ENCODE peak calls at places on chromosomes 7 and 10, in four cellular contexts. One of them, this sample, is unnamed.

GRCh38 chr7:99042957-99043356 is 101.0 kb downstream of the SMURF1 start:
- DNase-seq in astrocyte of the spinal cord: peak; percentile 50
- DNase-seq in AG10803: no peak
- DNase-seq in aorta: no peak
- DNase-seq in this sample: no peak

GRCh38 chr10:43304687-43305333 is 37.9 kb upstream of the RASGEF1A start:
- DNase-seq in AG10803: peak; percentile 27
- DNase-seq in aorta: peak; percentile 87
- DNase-seq in astrocyte of the spinal cord: peak; percentile 26
- DNase-seq in this sample: peak; percentile 91

GRCh38 chr7:121395494-121395960 is 581 bp downstream of the FAM3C start:
- DNase-seq in aorta: no peak
- DNase-seq in astrocyte of the spinal cord: peak; percentile 28
- DNase-seq in AG10803: peak; percentile 15
- DNase-seq in this sample: no peak

GRCh38 chr10:88582806-88583583 is at the start of gene RNLS:
- DNase-seq in aorta: peak; percentile 87
- DNase-seq in astrocyte of the spinal cord: peak; percentile 62
- DNase-seq in AG10803: peak; percentile 58
- DNase-seq in this sample: peak; percentile 93

GRCh38 chr7:76069238-76069638 is 21.3 kb downstream of the MDH2 start:
- DNase-seq in aorta: no peak
- DNase-seq in astrocyte of the spinal cord: peak; percentile 91
- DNase-seq in AG10803: peak; percentile 90
- DNase-seq in this sample: peak; percentile 73

GRCh38 chr7:47576031-47576908 is 5.6 kb downstream of the TNS3 start:
- DNase-seq in aorta: peak; percentile 82
- DNase-seq in astrocyte of the spinal cord: peak; percentile 61
- DNase-seq in AG10803: peak; percentile 80
- DNase-seq in this sample: no peak

GRCh38 chr7:74183653-74184450 is 9.7 kb downstream of the EIF4H start:
- DNase-seq in astrocyte of the spinal cord: no peak
- DNase-seq in aorta: no peak
- DNase-seq in AG10803: no peak
- DNase-seq in this sample: no peak

GRCh38 chr10:266974-267425 is 131.7 kb downstream of the ZMYND11 start:
- DNase-seq in aorta: no peak
- DNase-seq in AG10803: peak; percentile 25
- DNase-seq in astrocyte of the spinal cord: no peak
- DNase-seq in this sample: no peak

GRCh38 chr7:22779697-22780096 is 43.0 kb downstream of the TOMM7 start:
- DNase-seq in aorta: no peak
- DNase-seq in AG10803: no peak
- DNase-seq in astrocyte of the spinal cord: no peak
- DNase-seq in this sample: no peak

GRCh38 chr7:74138334-74138867 is 35.8 kb upstream of the EIF4H start:
- DNase-seq in astrocyte of the spinal cord: no peak
- DNase-seq in aorta: no peak
- DNase-seq in AG10803: no peak
- DNase-seq in this sample: no peak

GRCh38 chr10:81889181-81889769 is 14.3 kb downstream of the NRG3 start:
- DNase-seq in AG10803: no peak
- DNase-seq in astrocyte of the spinal cord: no peak
- DNase-seq in aorta: no peak
- DNase-seq in this sample: no peak

GRCh38 chr7:75056476-75056875 is 17.1 kb downstream of the RCC1L start:
- DNase-seq in AG10803: peak; percentile 89
- DNase-seq in aorta: no peak
- DNase-seq in astrocyte of the spinal cord: peak; percentile 67
- DNase-seq in this sample: no peak

GRCh38 chr10:57507788-57508187 is 759.9 kb downstream of the IPMK start:
- DNase-seq in aorta: no peak
- DNase-seq in astrocyte of the spinal cord: no peak
- DNase-seq in AG10803: no peak
- DNase-seq in this sample: peak; percentile 61

GRCh38 chr7:139575338-139575680 is 51.8 kb downstream of the CLEC2L start:
- DNase-seq in astrocyte of the spinal cord: no peak
- DNase-seq in aorta: no peak
- DNase-seq in AG10803: no peak
- DNase-seq in this sample: no peak

GRCh38 chr7:110407242-110407641 is 683.7 kb upstream of the LRRN3 start:
- DNase-seq in astrocyte of the spinal cord: no peak
- DNase-seq in aorta: no peak
- DNase-seq in AG10803: no peak
- DNase-seq in this sample: no peak

GRCh38 chr7:157238087-157238486 is 98.7 kb upstream of the DNAJB6 start:
- DNase-seq in aorta: no peak
- DNase-seq in astrocyte of the spinal cord: no peak
- DNase-seq in AG10803: no peak
- DNase-seq in this sample: no peak

GRCh38 chr7:157973971-157974677 is 613.5 kb downstream of the PTPRN2 start:
- DNase-seq in AG10803: no peak
- DNase-seq in astrocyte of the spinal cord: peak; percentile 1
- DNase-seq in aorta: no peak
- DNase-seq in this sample: peak; percentile 58

GRCh38 chr10:120598377-120598776 is 141.3 kb downstream of the PLPP4 start:
- DNase-seq in AG10803: no peak
- DNase-seq in astrocyte of the spinal cord: no peak
- DNase-seq in aorta: no peak
- DNase-seq in this sample: no peak

GRCh38 chr10:47020491-47020890 is 109.3 kb downstream of the PTPN20 start:
- DNase-seq in aorta: peak; percentile 79
- DNase-seq in astrocyte of the spinal cord: peak; percentile 9
- DNase-seq in AG10803: peak; percentile 80
- DNase-seq in this sample: no peak

GRCh38 chr7:140003913-140004382 is 58.8 kb downstream of the PARP12 start:
- DNase-seq in astrocyte of the spinal cord: peak; percentile 77
- DNase-seq in aorta: no peak
- DNase-seq in AG10803: peak; percentile 65
- DNase-seq in this sample: no peak

GRCh38 chr10:79024716-79025112 is 44.1 kb upstream of the ZMIZ1 start:
- DNase-seq in aorta: peak; percentile 27
- DNase-seq in astrocyte of the spinal cord: no peak
- DNase-seq in AG10803: no peak
- DNase-seq in this sample: peak; percentile 51

GRCh38 chr10:80457554-80458262 is 3.6 kb downstream of the TSPAN14 start:
- DNase-seq in aorta: no peak
- DNase-seq in astrocyte of the spinal cord: no peak
- DNase-seq in AG10803: no peak
- DNase-seq in this sample: peak; percentile 63

GRCh38 chr10:80459047-80459865 is 5.1 kb downstream of the TSPAN14 start:
- DNase-seq in aorta: peak; percentile 84
- DNase-seq in AG10803: peak; percentile 93
- DNase-seq in astrocyte of the spinal cord: peak; percentile 67
- DNase-seq in this sample: peak; percentile 82

GRCh38 chr10:80458263-80458625 is 4.1 kb downstream of the TSPAN14 start:
- DNase-seq in astrocyte of the spinal cord: no peak
- DNase-seq in AG10803: no peak
- DNase-seq in aorta: no peak
- DNase-seq in this sample: peak; percentile 25

GRCh38 chr10:80460399-80461207 is 6.5 kb downstream of the TSPAN14 start:
- DNase-seq in aorta: no peak
- DNase-seq in astrocyte of the spinal cord: peak; percentile 65
- DNase-seq in AG10803: peak; percentile 69
- DNase-seq in this sample: peak; percentile 89

GRCh38 chr10:80458638-80459037 is 4.5 kb downstream of the TSPAN14 start:
- DNase-seq in aorta: no peak
- DNase-seq in astrocyte of the spinal cord: no peak
- DNase-seq in AG10803: peak; percentile 29
- DNase-seq in this sample: no peak
- H3K4me3 ChIP-seq in aorta: no peak overlapping the region
- H3K4me3 ChIP-seq in astrocyte of the spinal cord: no peak overlapping the region
- H3K4me3 ChIP-seq in AG10803: no peak overlapping the region
- H3K4me3 ChIP-seq in this sample: no peak overlapping the region

GRCh38 chr7:28607799-28608198 is 195.5 kb downstream of the CREB5 start:
- DNase-seq in aorta: no peak
- DNase-seq in AG10803: no peak
- DNase-seq in astrocyte of the spinal cord: no peak
- DNase-seq in this sample: no peak
- H3K4me3 ChIP-seq in aorta: no peak overlapping the region
- H3K4me3 ChIP-seq in AG10803: no peak overlapping the region
- H3K4me3 ChIP-seq in astrocyte of the spinal cord: no peak overlapping the region
- H3K4me3 ChIP-seq in this sample: no peak overlapping the region

GRCh38 chr10:15545266-15545665 is 174.2 kb upstream of the FAM171A1 start:
- DNase-seq in AG10803: no peak
- DNase-seq in astrocyte of the spinal cord: no peak
- DNase-seq in aorta: no peak
- DNase-seq in this sample: no peak

GRCh38 chr10:15545884-15546283 is 173.8 kb downstream of the ITGA8 start:
- DNase-seq in astrocyte of the spinal cord: no peak
- DNase-seq in aorta: no peak
- DNase-seq in AG10803: no peak
- DNase-seq in this sample: no peak

GRCh38 chr10:15543994-15544393 is 172.9 kb upstream of the FAM171A1 start:
- DNase-seq in AG10803: no peak
- DNase-seq in astrocyte of the spinal cord: no peak
- DNase-seq in aorta: no peak
- DNase-seq in this sample: no peak

GRCh38 chr10:15546606-15547005 is 173.1 kb downstream of the ITGA8 start:
- DNase-seq in astrocyte of the spinal cord: no peak
- DNase-seq in AG10803: no peak
- DNase-seq in aorta: no peak
- DNase-seq in this sample: no peak

DNA sequence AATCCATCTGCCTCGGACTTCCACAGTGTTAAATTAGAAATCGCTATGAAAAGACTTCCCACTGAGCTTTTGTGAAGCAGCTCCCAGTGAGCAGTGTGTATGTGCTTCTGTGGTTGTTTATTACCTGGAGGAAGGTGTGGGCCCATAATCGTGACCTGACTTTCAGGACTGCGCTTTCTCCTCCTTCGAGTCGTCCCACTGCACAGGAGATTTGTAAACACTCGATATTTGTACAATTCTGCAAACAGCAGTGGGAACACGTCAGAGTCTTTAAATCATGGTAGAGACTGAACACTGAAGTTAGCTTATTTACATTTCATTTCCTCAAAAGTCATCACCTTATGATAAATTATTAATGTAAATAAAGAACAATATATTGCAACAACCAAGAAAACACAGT is 171.4 kb downstream of the ITGA8 start:
- DNase-seq in AG10803: no peak
- DNase-seq in aorta: no peak
- DNase-seq in astrocyte of the spinal cord: no peak
- DNase-seq in this sample: no peak
- H3K4me3 ChIP-seq in AG10803: no peak overlapping the region
- H3K4me3 ChIP-seq in aorta: no peak overlapping the region
- H3K4me3 ChIP-seq in astrocyte of the spinal cord: no peak overlapping the region
- H3K4me3 ChIP-seq in this sample: no peak overlapping the region

GRCh38 chr7:3922175-3922635 is 621.2 kb downstream of the SDK1 start:
- DNase-seq in AG10803: peak; percentile 62
- DNase-seq in aorta: peak; percentile 66
- DNase-seq in astrocyte of the spinal cord: peak; percentile 94
- DNase-seq in this sample: no peak

GRCh38 chr7:3916146-3916545 is 615.1 kb downstream of the SDK1 start:
- DNase-seq in astrocyte of the spinal cord: peak; percentile 62
- DNase-seq in aorta: no peak
- DNase-seq in AG10803: no peak
- DNase-seq in this sample: no peak

GRCh38 chr7:3917466-3917865 is 616.4 kb downstream of the SDK1 start:
- DNase-seq in aorta: no peak
- DNase-seq in astrocyte of the spinal cord: no peak
- DNase-seq in AG10803: no peak
- DNase-seq in this sample: no peak

GRCh38 chr7:3915337-3915865 is 614.3 kb downstream of the SDK1 start:
- DNase-seq in aorta: no peak
- DNase-seq in astrocyte of the spinal cord: no peak
- DNase-seq in AG10803: no peak
- DNase-seq in this sample: no peak

GRCh38 chr7:3918576-3918975 is 617.5 kb downstream of the SDK1 start:
- DNase-seq in AG10803: no peak
- DNase-seq in astrocyte of the spinal cord: no peak
- DNase-seq in aorta: no peak
- DNase-seq in this sample: no peak
- H3K4me3 ChIP-seq in AG10803: no peak overlapping the region
- H3K4me3 ChIP-seq in astrocyte of the spinal cord: no peak overlapping the region
- H3K4me3 ChIP-seq in aorta: no peak overlapping the region
- H3K4me3 ChIP-seq in this sample: no peak overlapping the region

DNA sequence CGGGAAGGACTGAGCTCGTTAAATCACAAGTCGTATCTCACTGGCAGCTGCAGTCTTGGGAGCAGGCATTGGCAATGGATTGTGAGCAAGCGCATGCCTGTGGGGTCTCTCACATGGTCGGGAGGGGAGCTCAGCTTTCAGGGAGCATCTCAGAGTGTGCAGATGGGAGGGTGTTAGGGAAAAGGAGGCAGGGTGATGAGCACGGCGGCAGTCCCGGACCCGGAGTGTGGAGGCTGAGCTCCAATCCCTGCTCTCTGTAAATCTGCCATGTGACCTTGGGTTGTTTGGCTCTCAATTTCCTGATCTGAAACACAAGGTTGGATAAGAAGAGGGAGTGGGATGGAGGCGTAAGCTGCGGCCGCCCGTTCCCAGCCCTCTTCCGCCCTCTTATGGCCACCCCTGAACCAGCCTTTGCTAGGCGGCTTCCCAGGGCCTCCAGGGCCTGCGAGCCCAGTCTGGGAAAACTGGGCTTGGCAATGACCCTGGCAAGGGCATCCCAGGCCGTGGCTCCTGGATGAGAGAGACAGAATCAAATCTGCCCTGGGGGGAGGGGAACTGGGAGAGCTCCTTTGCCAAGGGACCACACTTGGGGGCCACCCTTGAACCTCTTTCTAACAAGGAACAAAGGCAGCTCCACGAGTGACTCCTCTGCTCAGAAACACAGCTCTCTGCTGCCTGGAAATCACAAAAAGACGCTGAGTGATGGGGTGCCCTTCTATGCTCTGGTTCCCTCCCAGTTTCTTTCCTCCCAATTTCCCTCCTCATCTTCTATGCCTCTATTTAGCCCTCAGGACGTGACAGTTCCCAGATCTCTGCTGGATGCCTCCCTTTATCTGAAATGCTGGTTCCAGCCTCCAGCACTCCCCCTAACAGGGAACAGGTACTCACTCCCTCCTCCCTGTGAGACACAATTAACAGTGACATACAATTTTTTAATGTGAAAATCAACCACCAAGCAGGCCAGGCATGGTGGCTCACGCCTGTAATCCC is 41.7 kb upstream of the LOXL4 start:
- DNase-seq in astrocyte of the spinal cord: peak; percentile 83
- DNase-seq in AG10803: peak; percentile 83
- DNase-seq in aorta: peak; percentile 79
- DNase-seq in this sample: peak; percentile 91
- H3K4me3 ChIP-seq in astrocyte of the spinal cord: no peak overlapping the region
- H3K4me3 ChIP-seq in AG10803: peak overlapping the region; percentile 30
- H3K4me3 ChIP-seq in aorta: no peak overlapping the region
- H3K4me3 ChIP-seq in this sample: no peak overlapping the region

GRCh38 chr7:150850273-150850672 is 2.0 kb upstream of the AOC1 start:
- DNase-seq in aorta: no peak
- DNase-seq in astrocyte of the spinal cord: no peak
- DNase-seq in AG10803: no peak
- DNase-seq in this sample: no peak
- H3K4me3 ChIP-seq in aorta: no peak overlapping the region
- H3K4me3 ChIP-seq in astrocyte of the spinal cord: no peak overlapping the region
- H3K4me3 ChIP-seq in AG10803: no peak overlapping the region
- H3K4me3 ChIP-seq in this sample: no peak overlapping the region